ENCODE peak calls at places on chromosomes 13 and 19, in ten cellular contexts. W is endothelial cell of umbilical vein, T is breast epithelium, S is A549, A is body of pancreas, Q is ovary, G is heart left ventricle, M is H54, C is tibial nerve, D is gastrocnemius medialis. B is an unnamed sample.
A peak's percentile ranks its signal among the peaks of the same experiment; 100 is the strongest.

GRCh38 chr19:38649305-38650179 is 2.1 kb downstream of the ACTN4 start:
- DNase-seq in M (no peak), S (peak; percentile 89), Q (no peak), G (no peak), C (no peak), D (no peak), A (peak; percentile 85), W (peak; percentile 20), T (peak; percentile 86), B (peak; percentile 41)

GRCh38 chr13:22915442-22916082 is 265.2 kb upstream of the SGCG start:
- DNase-seq in M (no peak), T (no peak), Q (peak; percentile 67), D (no peak), A (peak; percentile 32), W (peak; percentile 9), G (peak; percentile 72), S (peak; percentile 3), C (no peak), B (no peak)

GRCh38 chr13:19153782-19154450 is 27.7 kb downstream of the TUBA3C start:
- DNase-seq in C (no peak), T (no peak), W (no peak), D (no peak), G (no peak), S (no peak), Q (no peak), A (no peak), M (no peak), B (no peak)

GRCh38 chr19:10290876-10291553 is 1.3 kb downstream of the ICAM5 start:
- DNase-seq in Q (peak; percentile 42), M (no peak), C (no peak), A (peak; percentile 50), G (peak; percentile 85), T (peak; percentile 51), D (no peak), W (no peak), S (no peak), B (peak; percentile 84)

GRCh38 chr13:46948338-46948737 is 51.5 kb upstream of the HTR2A start:
- DNase-seq in M (no peak), A (no peak), G (no peak), Q (no peak), D (no peak), S (no peak), C (no peak), W (no peak), T (no peak), B (no peak)

GRCh38 chr19:38786572-38787265 is 2.3 kb upstream of the LGALS7B start:
- DNase-seq in A (no peak), G (no peak), M (no peak), W (no peak), C (no peak), Q (no peak), S (no peak), D (no peak), T (peak; percentile 56), B (no peak)

GRCh38 chr19:38195237-38195636 is 28.8 kb downstream of the DPF1 start:
- DNase-seq in Q (no peak), A (no peak), W (no peak), M (no peak), S (no peak), D (no peak), C (no peak), T (no peak), G (no peak), B (no peak)

GRCh38 chr19:7242601-7243258 is 51.5 kb downstream of the INSR start:
- DNase-seq in D (peak; percentile 29), W (peak; percentile 23), G (no peak), M (peak; percentile 58), A (no peak), C (no peak), T (no peak), Q (no peak), S (no peak), B (no peak)

GRCh38 chr19:22603518-22604440 is 30.3 kb upstream of the ZNF492 start:
- DNase-seq in Q (no peak), T (no peak), W (no peak), A (no peak), G (peak; percentile 42), M (no peak), C (no peak), D (no peak), S (no peak), B (no peak)

GRCh38 chr13:35894636-35895035 is 236.5 kb downstream of the DCLK1 start:
- DNase-seq in D (no peak), T (no peak), A (no peak), M (no peak), G (no peak), C (no peak), Q (no peak), S (no peak), W (no peak), B (no peak)

GRCh38 chr13:47454986-47455385 is 546.1 kb downstream of the SUCLA2 start:
- DNase-seq in S (no peak), G (no peak), D (no peak), M (no peak), A (no peak), T (no peak), W (no peak), Q (no peak), C (no peak), B (no peak)

GRCh38 chr13:102402292-102402691 is 444 bp upstream of the FGF14 start:
- DNase-seq in W (no peak), S (no peak), Q (no peak), T (no peak), A (peak; percentile 38), C (no peak), D (no peak), M (no peak), G (peak; percentile 53), B (no peak)

GRCh38 chr13:85864963-85865530 is 65.8 kb upstream of the SLITRK6 start:
- DNase-seq in C (no peak), T (no peak), A (no peak), G (no peak), D (no peak), W (no peak), M (peak; percentile 3), S (no peak), Q (no peak), B (peak; percentile 3)

GRCh38 chr19:41030651-41031050 is 39.6 kb downstream of the CYP2B6 start:
- DNase-seq in S (no peak), G (no peak), M (no peak), C (no peak), D (no peak), W (no peak), T (no peak), A (no peak), Q (no peak), B (no peak)

GRCh38 chr19:1566392-1567115 is 1.6 kb downstream of the MEX3D start:
- DNase-seq in T (peak; percentile 72), S (peak; percentile 50), M (peak; percentile 92), D (no peak), Q (peak; percentile 78), W (peak; percentile 81), A (peak; percentile 66), G (no peak), C (peak; percentile 51), B (no peak)

GRCh38 chr13:28728642-28729041 is 9.9 kb upstream of the SLC46A3 start:
- DNase-seq in M (no peak), T (no peak), G (no peak), Q (no peak), W (no peak), S (no peak), A (no peak), D (no peak), C (no peak), B (no peak)

GRCh38 chr19:47469719-47470118 is 2.0 kb downstream of the SLC8A2 start:
- DNase-seq in S (no peak), G (peak; percentile 28), T (no peak), M (no peak), D (no peak), W (no peak), Q (no peak), C (no peak), A (no peak), B (no peak)

GRCh38 chr13:44815507-44816074 is 173.7 kb downstream of the NUFIP1 start:
- DNase-seq in T (peak; percentile 86), Q (peak; percentile 39), D (no peak), W (peak; percentile 54), C (no peak), S (peak; percentile 75), G (no peak), A (peak; percentile 65), M (peak; percentile 51), B (no peak)

GRCh38 chr19:23686622-23687423 is at the start of gene ZNF675:
- DNase-seq in Q (peak; percentile 86), C (peak; percentile 86), S (peak; percentile 80), M (peak; percentile 63), T (peak; percentile 91), G (peak; percentile 96), W (peak; percentile 90), A (peak; percentile 91), D (peak; percentile 81), B (peak; percentile 93)
- TF ChIP-seq POLR2A in Q (no peak), C (no peak), S (peak; percentile 38), M (peak; percentile 76), T (no peak), G (no peak), W (peak; percentile 61), A (peak; percentile 63), D (no peak), B (peak; percentile 77)

GRCh38 chr19:42396542-42397314 is 6.6 kb upstream of the CNFN start:
- DNase-seq in D (peak; percentile 96), S (peak; percentile 100), T (peak; percentile 100), Q (peak; percentile 96), G (peak; percentile 99), A (peak; percentile 99), C (peak; percentile 93), M (peak; percentile 100), W (peak; percentile 100), B (peak; percentile 98)
- TF ChIP-seq POLR2A in D (peak; percentile 62), S (peak; percentile 93), T (peak; percentile 62), Q (peak; percentile 54), G (no peak), A (peak; percentile 84), C (no peak), M (peak; percentile 72), W (peak; percentile 87), B (peak; percentile 93)

GRCh38 chr19:57888494-57889231 is at the start of gene ZNF814:
- DNase-seq in M (no peak), D (peak; percentile 67), Q (peak; percentile 72), A (peak; percentile 80), W (peak; percentile 37), C (peak; percentile 46), T (peak; percentile 86), G (peak; percentile 88), S (peak; percentile 10), B (peak; percentile 89)

GRCh38 chr19:57888107-57888493 is 737 bp downstream of the ZNF814 start:
- DNase-seq in T (no peak), Q (no peak), M (no peak), C (no peak), G (no peak), A (no peak), S (no peak), D (no peak), W (no peak), B (peak; percentile 41)

GRCh38 chr19:57886046-57886445 is 2.8 kb downstream of the ZNF814 start:
- DNase-seq in W (no peak), T (no peak), Q (no peak), G (no peak), S (no peak), M (no peak), A (no peak), C (no peak), D (no peak), B (no peak)

GRCh38 chr19:57887195-57887941 is 1.5 kb downstream of the ZNF814 start:
- DNase-seq in Q (no peak), C (no peak), T (no peak), A (no peak), M (no peak), S (no peak), W (no peak), D (no peak), G (no peak), B (peak; percentile 30)
- TF ChIP-seq POLR2A in Q (no peak), C (no peak), T (no peak), A (no peak), M (no peak), S (no peak), W (no peak), D (no peak), G (no peak), B (no peak)

GRCh38 chr19:39943586-39943985 is 9.2 kb upstream of the FCGBP start:
- DNase-seq in T (no peak), W (no peak), S (peak; percentile 58), Q (no peak), C (no peak), M (no peak), D (no peak), G (no peak), A (no peak), B (no peak)
- TF ChIP-seq POLR2A in T (no peak), W (no peak), S (no peak), Q (no peak), C (no peak), M (no peak), D (no peak), G (no peak), A (no peak), B (no peak)